ENCODE peak calls at places on chromosomes 13 and 19, in seven cellular contexts. O is HT-29; F is GM10248; M is Daoy; J is ovary; G is stimulated activated CD4-positive, alpha-beta T cell treated with anti-CD3 and anti-CD28 coated beads, Interleukin-4, amount 100 ng/mL, for 48 hours; D is pancreas. U is an unnamed sample.

GRCh38 chr19:45817010-45817724 is 2.1 kb upstream of the RSPH6A start:
- DNase-seq in F (peak), M (peak), J (peak), D (peak), O (peak), G (peak), U (peak)

GRCh38 chr19:40717880-40718773 is 1.2 kb downstream of the ITPKC start:
- DNase-seq in O (peak), J (peak), M (peak), D (peak), F (no peak), G (no peak), U (peak)

GRCh38 chr13:59766236-59766635 is 397.5 kb downstream of the DIAPH3 start:
- DNase-seq in G (no peak), O (no peak), M (no peak), D (no peak), J (no peak), F (no peak), U (no peak)

GRCh38 chr13:34474469-34474868 is 467.6 kb upstream of the NBEA start:
- DNase-seq in G (no peak), F (no peak), M (no peak), O (no peak), D (no peak), J (no peak), U (no peak)

GRCh38 chr13:92719868-92720267 is 506.7 kb upstream of the GPC6 start:
- DNase-seq in D (no peak), G (no peak), M (no peak), J (no peak), F (no peak), O (no peak), U (no peak)

GRCh38 chr19:5343848-5344247 is 3.2 kb upstream of the PTPRS start:
- DNase-seq in G (no peak), D (no peak), M (peak), O (no peak), J (no peak), F (no peak), U (peak)

GRCh38 chr13:41188584-41188983 is 5.8 kb downstream of the KBTBD7 start:
- DNase-seq in F (no peak), G (no peak), D (no peak), O (no peak), M (no peak), J (no peak), U (no peak)

GRCh38 chr19:941292-942132 is 15.7 kb downstream of the ARID3A start:
- DNase-seq in F (no peak), J (no peak), D (no peak), M (no peak), O (no peak), G (no peak), U (no peak)

GRCh38 chr13:108508263-108508662 is 121.1 kb upstream of the MYO16 start:
- DNase-seq in G (no peak), M (no peak), D (no peak), F (no peak), J (no peak), O (peak), U (peak)

GRCh38 chr19:49498475-49498874 is 2.2 kb downstream of the RPS11 start:
- DNase-seq in F (no peak), G (no peak), M (no peak), J (no peak), O (no peak), D (no peak), U (no peak)

GRCh38 chr13:43572601-43573360 is 214.0 kb downstream of the ENOX1 start:
- DNase-seq in G (no peak), F (no peak), M (peak), D (no peak), O (no peak), J (no peak), U (peak)